ENCODE peak calls at places on chromosome 4, in nine cellular contexts. One of them, this sample, is unnamed.

GRCh38 chr4:78951862-78952472 is 12.7 kb upstream of the PAQR3 start:
- DNase-seq in A549: peak; percentile 13
- DNase-seq in keratinocyte: no peak
- DNase-seq in mucosa of descending colon: peak; percentile 35
- DNase-seq in HCT116: peak; percentile 32
- DNase-seq in lower lobe of right lung: no peak
- DNase-seq in lung: no peak
- DNase-seq in upper lobe of right lung: no peak
- DNase-seq in fibroblast of lung: peak; percentile 60
- DNase-seq in this sample: no peak

GRCh38 chr4:114178392-114178791 is 198.9 kb upstream of the ARSJ start:
- DNase-seq in lung: no peak
- DNase-seq in fibroblast of lung: no peak
- DNase-seq in keratinocyte: no peak
- DNase-seq in mucosa of descending colon: no peak
- DNase-seq in A549: no peak
- DNase-seq in lower lobe of right lung: no peak
- DNase-seq in HCT116: no peak
- DNase-seq in upper lobe of right lung: no peak
- DNase-seq in this sample: no peak

GRCh38 chr4:2273221-2273620 is 11.3 kb upstream of the MXD4 start:
- DNase-seq in mucosa of descending colon: no peak
- DNase-seq in upper lobe of right lung: no peak
- DNase-seq in fibroblast of lung: no peak
- DNase-seq in HCT116: no peak
- DNase-seq in lower lobe of right lung: no peak
- DNase-seq in keratinocyte: no peak
- DNase-seq in lung: no peak
- DNase-seq in A549: no peak
- DNase-seq in this sample: no peak

GRCh38 chr4:130820448-130820847 is 1724.5 kb downstream of the C4orf33 start:
- DNase-seq in A549: no peak
- DNase-seq in fibroblast of lung: no peak
- DNase-seq in HCT116: no peak
- DNase-seq in keratinocyte: no peak
- DNase-seq in upper lobe of right lung: no peak
- DNase-seq in lower lobe of right lung: no peak
- DNase-seq in mucosa of descending colon: no peak
- DNase-seq in lung: no peak
- DNase-seq in this sample: no peak

GRCh38 chr4:13159041-13159620 is 325.0 kb downstream of the RAB28 start:
- DNase-seq in lower lobe of right lung: no peak
- DNase-seq in mucosa of descending colon: no peak
- DNase-seq in fibroblast of lung: no peak
- DNase-seq in A549: no peak
- DNase-seq in HCT116: no peak
- DNase-seq in lung: no peak
- DNase-seq in keratinocyte: no peak
- DNase-seq in upper lobe of right lung: no peak
- DNase-seq in this sample: no peak

GRCh38 chr4:17589355-17589754 is 12.4 kb downstream of the LAP3 start:
- DNase-seq in lower lobe of right lung: no peak
- DNase-seq in HCT116: no peak
- DNase-seq in fibroblast of lung: no peak
- DNase-seq in mucosa of descending colon: no peak
- DNase-seq in lung: no peak
- DNase-seq in upper lobe of right lung: no peak
- DNase-seq in keratinocyte: no peak
- DNase-seq in A549: no peak
- DNase-seq in this sample: no peak

GRCh38 chr4:186901850-186902249 is 178.2 kb upstream of the FAT1 start:
- DNase-seq in keratinocyte: no peak
- DNase-seq in upper lobe of right lung: no peak
- DNase-seq in fibroblast of lung: no peak
- DNase-seq in HCT116: no peak
- DNase-seq in A549: no peak
- DNase-seq in lung: no peak
- DNase-seq in mucosa of descending colon: peak; percentile 29
- DNase-seq in lower lobe of right lung: no peak
- DNase-seq in this sample: no peak

GRCh38 chr4:43223820-43224219 is 331.3 kb downstream of the GRXCR1 start:
- DNase-seq in HCT116: no peak
- DNase-seq in lung: no peak
- DNase-seq in upper lobe of right lung: no peak
- DNase-seq in keratinocyte: no peak
- DNase-seq in mucosa of descending colon: no peak
- DNase-seq in lower lobe of right lung: no peak
- DNase-seq in A549: no peak
- DNase-seq in fibroblast of lung: no peak
- DNase-seq in this sample: no peak

GRCh38 chr4:150206265-150206664 is 128.0 kb downstream of the DCLK2 start:
- DNase-seq in lower lobe of right lung: no peak
- DNase-seq in keratinocyte: no peak
- DNase-seq in HCT116: no peak
- DNase-seq in lung: no peak
- DNase-seq in fibroblast of lung: no peak
- DNase-seq in A549: no peak
- DNase-seq in upper lobe of right lung: no peak
- DNase-seq in mucosa of descending colon: no peak
- DNase-seq in this sample: no peak

GRCh38 chr4:182736207-182736606 is 181.0 kb downstream of the DCTD start:
- DNase-seq in keratinocyte: no peak
- DNase-seq in lower lobe of right lung: no peak
- DNase-seq in HCT116: no peak
- DNase-seq in lung: no peak
- DNase-seq in upper lobe of right lung: no peak
- DNase-seq in A549: no peak
- DNase-seq in mucosa of descending colon: no peak
- DNase-seq in fibroblast of lung: no peak
- DNase-seq in this sample: no peak

GRCh38 chr4:161650812-161651211 is 513.0 kb downstream of the FSTL5 start:
- DNase-seq in lung: no peak
- DNase-seq in mucosa of descending colon: no peak
- DNase-seq in A549: no peak
- DNase-seq in keratinocyte: no peak
- DNase-seq in HCT116: no peak
- DNase-seq in lower lobe of right lung: no peak
- DNase-seq in upper lobe of right lung: no peak
- DNase-seq in fibroblast of lung: no peak
- DNase-seq in this sample: no peak

GRCh38 chr4:159017323-159018036 is 85.4 kb upstream of the RAPGEF2 start:
- DNase-seq in lower lobe of right lung: no peak
- DNase-seq in keratinocyte: no peak
- DNase-seq in lung: no peak
- DNase-seq in A549: no peak
- DNase-seq in upper lobe of right lung: no peak
- DNase-seq in mucosa of descending colon: no peak
- DNase-seq in HCT116: no peak
- DNase-seq in fibroblast of lung: no peak
- DNase-seq in this sample: no peak

GRCh38 chr4:159018062-159018629 is 84.7 kb upstream of the RAPGEF2 start:
- DNase-seq in lower lobe of right lung: no peak
- DNase-seq in fibroblast of lung: no peak
- DNase-seq in keratinocyte: no peak
- DNase-seq in HCT116: no peak
- DNase-seq in A549: no peak
- DNase-seq in mucosa of descending colon: no peak
- DNase-seq in upper lobe of right lung: no peak
- DNase-seq in lung: no peak
- DNase-seq in this sample: no peak

GRCh38 chr4:159014896-159015295 is 88.0 kb upstream of the RAPGEF2 start:
- DNase-seq in upper lobe of right lung: no peak
- DNase-seq in lower lobe of right lung: no peak
- DNase-seq in keratinocyte: no peak
- DNase-seq in A549: no peak
- DNase-seq in HCT116: no peak
- DNase-seq in lung: no peak
- DNase-seq in fibroblast of lung: no peak
- DNase-seq in mucosa of descending colon: no peak
- DNase-seq in this sample: no peak

GRCh38 chr4:159015862-159016261 is 87.0 kb upstream of the RAPGEF2 start:
- DNase-seq in HCT116: no peak
- DNase-seq in lower lobe of right lung: no peak
- DNase-seq in keratinocyte: no peak
- DNase-seq in upper lobe of right lung: no peak
- DNase-seq in lung: no peak
- DNase-seq in fibroblast of lung: peak; percentile 57
- DNase-seq in mucosa of descending colon: no peak
- DNase-seq in A549: no peak
- DNase-seq in this sample: no peak

DNA sequence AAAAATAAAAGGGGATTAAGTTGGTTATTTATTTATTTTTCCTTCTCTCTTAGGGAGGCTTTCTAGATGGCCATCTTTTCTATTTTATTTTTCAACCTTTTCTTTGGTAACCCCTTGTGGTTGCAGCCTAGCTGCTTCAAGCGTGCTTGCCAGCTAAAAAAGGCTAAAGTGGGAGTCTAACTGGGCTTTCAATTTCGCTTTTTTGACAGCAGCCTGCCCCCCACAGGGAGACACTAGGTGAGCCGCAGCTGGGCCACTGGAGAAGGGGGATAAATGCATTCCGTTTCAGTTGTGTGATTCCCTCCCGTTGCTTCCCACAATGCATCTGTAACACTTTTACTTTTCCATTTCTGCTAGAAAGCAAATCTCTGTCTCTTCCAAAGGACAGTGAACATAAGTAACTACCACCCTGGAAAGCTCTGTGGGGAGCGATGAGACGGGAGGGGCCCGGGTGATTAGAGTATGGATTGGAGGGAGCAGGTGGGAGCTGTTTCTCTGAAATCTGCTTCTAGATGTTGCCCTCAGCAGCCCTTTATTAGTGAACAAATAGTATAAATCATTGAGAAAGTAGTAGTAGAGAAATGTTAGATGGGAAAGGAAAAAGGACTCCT is 86.2 kb upstream of the RAPGEF2 start:
- DNase-seq in lower lobe of right lung: no peak
- DNase-seq in lung: no peak
- DNase-seq in A549: no peak
- DNase-seq in fibroblast of lung: peak; percentile 34
- DNase-seq in mucosa of descending colon: no peak
- DNase-seq in HCT116: no peak
- DNase-seq in upper lobe of right lung: no peak
- DNase-seq in keratinocyte: no peak
- DNase-seq in this sample: no peak
- H3K4me3 ChIP-seq in lower lobe of right lung: no peak overlapping the region
- H3K4me3 ChIP-seq in lung: no peak overlapping the region
- H3K4me3 ChIP-seq in A549: no peak overlapping the region
- H3K4me3 ChIP-seq in fibroblast of lung: no peak overlapping the region
- H3K4me3 ChIP-seq in mucosa of descending colon: no peak overlapping the region
- H3K4me3 ChIP-seq in HCT116: no peak overlapping the region
- H3K4me3 ChIP-seq in upper lobe of right lung: no peak overlapping the region
- H3K4me3 ChIP-seq in keratinocyte: no peak overlapping the region
- H3K4me3 ChIP-seq in this sample: no peak overlapping the region

GRCh38 chr4:102535398-102536082 is 34.4 kb downstream of the NFKB1 start:
- DNase-seq in fibroblast of lung: peak; percentile 67
- DNase-seq in mucosa of descending colon: no peak
- DNase-seq in A549: no peak
- DNase-seq in HCT116: no peak
- DNase-seq in upper lobe of right lung: no peak
- DNase-seq in keratinocyte: peak; percentile 26
- DNase-seq in lung: no peak
- DNase-seq in lower lobe of right lung: no peak
- DNase-seq in this sample: no peak

GRCh38 chr4:102534845-102535244 is 33.7 kb downstream of the NFKB1 start:
- DNase-seq in keratinocyte: no peak
- DNase-seq in mucosa of descending colon: no peak
- DNase-seq in fibroblast of lung: no peak
- DNase-seq in upper lobe of right lung: no peak
- DNase-seq in lower lobe of right lung: no peak
- DNase-seq in HCT116: no peak
- DNase-seq in A549: no peak
- DNase-seq in lung: no peak
- DNase-seq in this sample: no peak

GRCh38 chr4:102537280-102537679 is 36.1 kb downstream of the NFKB1 start:
- DNase-seq in HCT116: no peak
- DNase-seq in lower lobe of right lung: no peak
- DNase-seq in upper lobe of right lung: no peak
- DNase-seq in A549: no peak
- DNase-seq in mucosa of descending colon: no peak
- DNase-seq in keratinocyte: peak; percentile 36
- DNase-seq in lung: no peak
- DNase-seq in fibroblast of lung: peak; percentile 56
- DNase-seq in this sample: no peak

GRCh38 chr4:102533916-102534315 is 32.8 kb downstream of the NFKB1 start:
- DNase-seq in A549: no peak
- DNase-seq in mucosa of descending colon: no peak
- DNase-seq in fibroblast of lung: no peak
- DNase-seq in HCT116: no peak
- DNase-seq in upper lobe of right lung: no peak
- DNase-seq in keratinocyte: no peak
- DNase-seq in lower lobe of right lung: no peak
- DNase-seq in lung: no peak
- DNase-seq in this sample: no peak

GRCh38 chr4:102536768-102537167 is 35.6 kb downstream of the NFKB1 start:
- DNase-seq in keratinocyte: no peak
- DNase-seq in mucosa of descending colon: no peak
- DNase-seq in fibroblast of lung: no peak
- DNase-seq in lower lobe of right lung: no peak
- DNase-seq in lung: no peak
- DNase-seq in A549: no peak
- DNase-seq in HCT116: no peak
- DNase-seq in upper lobe of right lung: no peak
- DNase-seq in this sample: no peak
- TF ChIP-seq CTCF in keratinocyte: no peak
- TF ChIP-seq CTCF in mucosa of descending colon: no peak
- TF ChIP-seq CTCF in fibroblast of lung: no peak
- TF ChIP-seq CTCF in lower lobe of right lung: no peak
- TF ChIP-seq CTCF in lung: no peak
- TF ChIP-seq CTCF in A549: no peak
- TF ChIP-seq CTCF in HCT116: no peak
- TF ChIP-seq CTCF in upper lobe of right lung: no peak
- TF ChIP-seq CTCF in this sample: no peak

DNA sequence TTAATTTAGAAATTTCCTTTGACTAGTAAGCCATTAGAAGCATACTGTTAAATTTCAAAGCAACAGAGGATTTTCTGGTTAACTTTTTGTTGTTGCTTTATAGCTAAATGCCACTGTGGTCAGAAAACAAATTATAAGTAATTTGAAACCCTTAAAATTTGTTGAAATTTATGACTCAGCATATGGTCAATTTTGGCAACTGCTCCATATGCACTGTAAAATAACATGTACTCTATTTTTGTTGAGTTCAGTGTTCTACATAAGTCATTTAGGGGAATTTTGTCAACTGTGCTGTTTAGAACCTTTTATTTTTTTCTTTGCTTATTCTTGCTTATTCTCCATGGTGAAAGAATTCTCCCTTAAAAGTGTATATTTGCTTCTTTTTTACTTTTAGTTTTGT is 28.6 kb downstream of the SCLT1 start:
- DNase-seq in fibroblast of lung: peak; percentile 91
- DNase-seq in keratinocyte: no peak
- DNase-seq in A549: no peak
- DNase-seq in mucosa of descending colon: no peak
- DNase-seq in lower lobe of right lung: no peak
- DNase-seq in HCT116: no peak
- DNase-seq in upper lobe of right lung: no peak
- DNase-seq in lung: no peak
- DNase-seq in this sample: no peak
- H3K9me3 ChIP-seq in fibroblast of lung: no peaks in the 10 kb centered on the region
- H3K9me3 ChIP-seq in keratinocyte: peaks cover 6% of the 10 kb centered on the region
- H3K9me3 ChIP-seq in A549: peaks cover 32% of the 10 kb centered on the region
- H3K9me3 ChIP-seq in mucosa of descending colon: peaks cover 54% of the 10 kb centered on the region
- H3K9me3 ChIP-seq in lower lobe of right lung: peaks cover 40% of the 10 kb centered on the region
- H3K9me3 ChIP-seq in HCT116: peaks cover 13% of the 10 kb centered on the region
- H3K9me3 ChIP-seq in upper lobe of right lung: peaks cover 32% of the 10 kb centered on the region
- H3K9me3 ChIP-seq in lung: peaks cover 2% of the 10 kb centered on the region
- H3K9me3 ChIP-seq in this sample: no peaks in the 10 kb centered on the region

GRCh38 chr4:23058113-23058512 is 365.4 kb downstream of the GBA3 start:
- DNase-seq in keratinocyte: no peak
- DNase-seq in fibroblast of lung: no peak
- DNase-seq in HCT116: no peak
- DNase-seq in lung: no peak
- DNase-seq in lower lobe of right lung: no peak
- DNase-seq in mucosa of descending colon: no peak
- DNase-seq in upper lobe of right lung: no peak
- DNase-seq in A549: no peak
- DNase-seq in this sample: no peak
- H3K4me3 ChIP-seq in keratinocyte: no peak overlapping the region
- H3K4me3 ChIP-seq in fibroblast of lung: no peak overlapping the region
- H3K4me3 ChIP-seq in HCT116: no peak overlapping the region
- H3K4me3 ChIP-seq in lung: no peak overlapping the region
- H3K4me3 ChIP-seq in lower lobe of right lung: no peak overlapping the region
- H3K4me3 ChIP-seq in mucosa of descending colon: no peak overlapping the region
- H3K4me3 ChIP-seq in upper lobe of right lung: no peak overlapping the region
- H3K4me3 ChIP-seq in A549: no peak overlapping the region
- H3K4me3 ChIP-seq in this sample: no peak overlapping the region